ENCODE peak calls at places on chromosomes 11 and 22, in six cellular contexts. One of them, this sample, is unnamed.

GRCh38 chr11:117183724-117184349 is 5.3 kb downstream of the SIDT2 start:
- DNase-seq in GM23338: no peak
- DNase-seq in transverse colon: no peak
- DNase-seq in sigmoid colon: peak
- DNase-seq in IMR-90: no peak
- DNase-seq in AG04450: no peak
- DNase-seq in this sample: no peak

GRCh38 chr11:56624661-56625110 is 10.0 kb upstream of the OR5M1 start:
- DNase-seq in GM23338: peak
- DNase-seq in transverse colon: no peak
- DNase-seq in sigmoid colon: no peak
- DNase-seq in IMR-90: peak
- DNase-seq in AG04450: no peak
- DNase-seq in this sample: peak

GRCh38 chr22:37552560-37553163 is 7.6 kb upstream of the CDC42EP1 start:
- DNase-seq in GM23338: peak
- DNase-seq in transverse colon: peak
- DNase-seq in sigmoid colon: no peak
- DNase-seq in IMR-90: peak
- DNase-seq in AG04450: no peak
- DNase-seq in this sample: peak

GRCh38 chr11:95076416-95076815 is 9.7 kb downstream of the SRSF8 start:
- DNase-seq in GM23338: no peak
- DNase-seq in transverse colon: no peak
- DNase-seq in sigmoid colon: no peak
- DNase-seq in IMR-90: peak
- DNase-seq in AG04450: no peak
- DNase-seq in this sample: peak

GRCh38 chr11:2202900-2203439 is 31.4 kb upstream of the TH start:
- DNase-seq in GM23338: no peak
- DNase-seq in transverse colon: no peak
- DNase-seq in sigmoid colon: peak
- DNase-seq in IMR-90: no peak
- DNase-seq in AG04450: no peak
- DNase-seq in this sample: no peak

GRCh38 chr11:71572811-71573210 is 7.4 kb downstream of the KRTAP5-10 start:
- DNase-seq in GM23338: no peak
- DNase-seq in transverse colon: no peak
- DNase-seq in sigmoid colon: no peak
- DNase-seq in IMR-90: no peak
- DNase-seq in AG04450: no peak
- DNase-seq in this sample: no peak

GRCh38 chr11:96622026-96622634 is 232.3 kb downstream of the JRKL start:
- DNase-seq in GM23338: no peak
- DNase-seq in transverse colon: no peak
- DNase-seq in sigmoid colon: no peak
- DNase-seq in IMR-90: no peak
- DNase-seq in AG04450: no peak
- DNase-seq in this sample: peak

GRCh38 chr11:64659417-64660144 is 63.4 kb downstream of the NRXN2 start:
- DNase-seq in GM23338: no peak
- DNase-seq in transverse colon: no peak
- DNase-seq in sigmoid colon: no peak
- DNase-seq in IMR-90: peak
- DNase-seq in AG04450: peak
- DNase-seq in this sample: no peak

GRCh38 chr11:75365711-75366181 is 14.3 kb upstream of the ARRB1 start:
- DNase-seq in GM23338: no peak
- DNase-seq in transverse colon: no peak
- DNase-seq in sigmoid colon: no peak
- DNase-seq in IMR-90: peak
- DNase-seq in AG04450: no peak
- DNase-seq in this sample: peak

DNA sequence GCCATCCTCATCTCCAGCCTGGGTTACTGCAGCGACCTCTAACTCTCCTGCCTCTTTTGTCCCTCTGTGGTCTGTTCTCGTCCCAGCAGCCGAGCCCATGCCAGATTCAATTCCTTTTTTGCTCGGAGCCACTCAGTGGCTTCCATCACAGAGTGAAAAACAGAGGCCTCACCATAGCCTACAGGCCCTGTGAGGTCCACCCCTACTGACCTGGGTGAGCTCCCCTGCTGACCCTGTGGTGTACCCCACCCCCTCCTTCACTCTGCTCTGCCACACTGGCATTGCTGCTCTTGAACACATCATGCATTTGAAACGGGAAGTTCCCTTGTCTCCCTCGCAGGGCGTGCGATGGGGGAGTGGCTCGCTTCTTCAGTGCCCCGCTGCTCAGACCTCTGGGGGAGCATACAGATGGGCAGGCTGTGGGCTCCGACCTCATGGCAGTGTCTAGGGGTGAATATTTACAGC is 2.1 kb downstream of the AIP start:
- DNase-seq in GM23338: no peak
- DNase-seq in transverse colon: peak
- DNase-seq in sigmoid colon: peak
- DNase-seq in IMR-90: no peak
- DNase-seq in AG04450: no peak
- DNase-seq in this sample: no peak
- TF ChIP-seq CTCF in GM23338: no peak
- TF ChIP-seq CTCF in transverse colon: no peak
- TF ChIP-seq CTCF in sigmoid colon: no peak
- TF ChIP-seq CTCF in IMR-90: no peak
- TF ChIP-seq CTCF in AG04450: no peak
- TF ChIP-seq CTCF in this sample: no peak

GRCh38 chr22:41381329-41382097 is at the start of gene TEF:
- DNase-seq in GM23338: peak
- DNase-seq in transverse colon: peak
- DNase-seq in sigmoid colon: peak
- DNase-seq in IMR-90: peak
- DNase-seq in AG04450: peak
- DNase-seq in this sample: peak

GRCh38 chr22:41382610-41383009 is 868 bp downstream of the TEF start:
- DNase-seq in GM23338: no peak
- DNase-seq in transverse colon: no peak
- DNase-seq in sigmoid colon: no peak
- DNase-seq in IMR-90: no peak
- DNase-seq in AG04450: no peak
- DNase-seq in this sample: no peak

GRCh38 chr22:41382098-41382578 is 396 bp downstream of the TEF start:
- DNase-seq in GM23338: peak
- DNase-seq in transverse colon: peak
- DNase-seq in sigmoid colon: peak
- DNase-seq in IMR-90: no peak
- DNase-seq in AG04450: no peak
- DNase-seq in this sample: no peak

GRCh38 chr22:41380993-41381328 is 781 bp upstream of the TEF start:
- DNase-seq in GM23338: no peak
- DNase-seq in transverse colon: peak
- DNase-seq in sigmoid colon: peak
- DNase-seq in IMR-90: peak
- DNase-seq in AG04450: peak
- DNase-seq in this sample: peak

DNA sequence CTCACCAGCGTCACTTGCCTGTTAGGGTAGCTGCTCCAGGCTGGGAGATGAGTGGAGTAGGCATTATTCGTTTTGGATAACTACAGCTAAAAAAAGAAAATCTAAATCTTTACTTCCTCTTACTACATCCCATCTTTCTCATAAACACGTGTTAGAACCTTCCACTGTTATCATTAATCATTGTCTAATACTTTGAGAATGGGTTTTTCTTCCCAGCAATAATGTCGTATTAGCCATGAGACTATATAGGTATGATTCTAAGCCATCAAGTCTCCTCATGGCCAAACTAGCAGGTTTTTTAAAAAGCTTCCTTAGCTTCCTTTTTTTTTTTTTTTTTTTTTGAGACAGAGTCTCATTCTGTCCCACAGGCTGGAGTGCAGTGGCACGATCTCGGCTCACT is 3.9 kb upstream of the TEF start:
- DNase-seq in GM23338: no peak
- DNase-seq in transverse colon: no peak
- DNase-seq in sigmoid colon: no peak
- DNase-seq in IMR-90: no peak
- DNase-seq in AG04450: no peak
- DNase-seq in this sample: no peak
- H3K27ac ChIP-seq in GM23338: no peak
- H3K27ac ChIP-seq in transverse colon: no peak
- H3K27ac ChIP-seq in sigmoid colon: peak
- H3K27ac ChIP-seq in IMR-90: no peak
- H3K27ac ChIP-seq in AG04450: no peak
- H3K27ac ChIP-seq in this sample: no peak

GRCh38 chr22:27800250-27801131 is 1.1 kb downstream of the MN1 start:
- DNase-seq in GM23338: no peak
- DNase-seq in transverse colon: no peak
- DNase-seq in sigmoid colon: no peak
- DNase-seq in IMR-90: no peak
- DNase-seq in AG04450: no peak
- DNase-seq in this sample: peak
- H3K4me3 ChIP-seq in GM23338: peak
- H3K4me3 ChIP-seq in transverse colon: peak
- H3K4me3 ChIP-seq in sigmoid colon: peak
- H3K4me3 ChIP-seq in IMR-90: peak
- H3K4me3 ChIP-seq in AG04450: peak
- H3K4me3 ChIP-seq in this sample: peak

DNA sequence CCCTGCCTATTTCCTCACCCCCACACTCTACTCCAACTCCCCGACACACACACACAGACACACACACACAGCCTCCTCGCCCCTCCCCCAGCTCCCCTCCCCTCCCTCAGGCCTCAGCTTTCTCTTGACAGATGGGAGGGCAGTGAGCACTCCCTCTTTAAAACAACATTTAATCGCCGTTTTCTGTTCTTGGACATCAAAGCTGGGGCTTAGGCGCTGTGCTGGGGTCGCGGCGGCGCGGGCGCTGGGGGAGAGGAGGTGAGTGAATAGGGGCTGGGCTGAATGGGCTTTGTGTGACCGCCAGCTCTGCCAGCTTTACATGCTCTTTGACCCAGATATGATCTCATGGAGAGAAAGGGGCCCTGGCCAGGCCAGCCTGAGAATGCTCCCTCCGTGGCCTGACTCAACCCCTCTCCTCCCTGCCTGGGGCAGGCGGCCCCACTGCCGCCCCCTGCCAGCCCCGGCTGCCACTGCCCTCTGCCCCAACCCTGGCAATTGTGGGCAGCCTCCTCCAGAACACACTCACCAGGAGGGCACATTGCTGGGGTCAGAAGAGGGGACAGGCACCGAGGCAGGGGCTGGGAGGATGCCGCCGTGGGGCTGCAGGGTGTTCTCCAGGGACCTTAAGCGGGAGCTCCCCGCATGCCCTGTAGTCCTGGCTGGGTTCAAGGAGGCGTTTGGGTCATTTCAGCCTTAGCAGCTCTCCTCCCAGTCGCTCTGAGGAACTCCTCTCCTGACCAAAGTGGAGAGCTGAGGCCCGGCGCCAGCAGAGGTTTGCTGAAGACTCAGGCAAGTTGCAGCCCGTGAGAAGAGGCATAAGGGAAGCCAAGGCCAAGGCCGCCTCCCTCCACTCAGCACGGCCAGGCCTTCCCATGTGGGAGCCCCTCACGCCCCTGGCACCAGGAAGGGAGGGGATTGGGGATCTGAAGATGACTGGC is 38.3 kb upstream of the NNMT start:
- DNase-seq in GM23338: peak
- DNase-seq in transverse colon: no peak
- DNase-seq in sigmoid colon: peak
- DNase-seq in IMR-90: no peak
- DNase-seq in AG04450: no peak
- DNase-seq in this sample: peak
- TF ChIP-seq CTCF in GM23338: peak
- TF ChIP-seq CTCF in transverse colon: no peak
- TF ChIP-seq CTCF in sigmoid colon: no peak
- TF ChIP-seq CTCF in IMR-90: no peak
- TF ChIP-seq CTCF in AG04450: no peak
- TF ChIP-seq CTCF in this sample: peak

DNA sequence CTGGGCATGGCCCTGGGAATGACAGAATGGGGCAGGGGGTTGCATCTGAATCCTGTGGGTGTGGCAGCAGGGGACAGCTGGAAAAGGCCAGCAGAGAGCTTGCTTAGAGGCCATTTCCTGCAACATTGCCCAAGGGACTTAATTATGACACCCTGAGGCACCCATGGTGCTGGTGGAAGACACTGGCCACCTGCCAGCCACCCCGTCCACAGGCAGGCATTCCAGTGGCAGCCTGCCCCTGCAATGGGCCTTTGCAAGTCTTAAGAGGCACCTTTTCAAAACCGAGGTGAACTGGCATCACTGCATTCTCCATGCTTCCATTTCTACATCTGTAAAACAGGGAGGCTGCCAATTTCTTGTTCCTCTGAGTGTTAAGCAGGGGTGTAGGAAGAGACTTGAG is 21.6 kb upstream of the SUSD2 start:
- DNase-seq in GM23338: no peak
- DNase-seq in transverse colon: no peak
- DNase-seq in sigmoid colon: no peak
- DNase-seq in IMR-90: no peak
- DNase-seq in AG04450: no peak
- DNase-seq in this sample: no peak
- H3K27ac ChIP-seq in GM23338: no peak
- H3K27ac ChIP-seq in transverse colon: no peak
- H3K27ac ChIP-seq in sigmoid colon: peak
- H3K27ac ChIP-seq in IMR-90: no peak
- H3K27ac ChIP-seq in AG04450: no peak
- H3K27ac ChIP-seq in this sample: no peak

DNA sequence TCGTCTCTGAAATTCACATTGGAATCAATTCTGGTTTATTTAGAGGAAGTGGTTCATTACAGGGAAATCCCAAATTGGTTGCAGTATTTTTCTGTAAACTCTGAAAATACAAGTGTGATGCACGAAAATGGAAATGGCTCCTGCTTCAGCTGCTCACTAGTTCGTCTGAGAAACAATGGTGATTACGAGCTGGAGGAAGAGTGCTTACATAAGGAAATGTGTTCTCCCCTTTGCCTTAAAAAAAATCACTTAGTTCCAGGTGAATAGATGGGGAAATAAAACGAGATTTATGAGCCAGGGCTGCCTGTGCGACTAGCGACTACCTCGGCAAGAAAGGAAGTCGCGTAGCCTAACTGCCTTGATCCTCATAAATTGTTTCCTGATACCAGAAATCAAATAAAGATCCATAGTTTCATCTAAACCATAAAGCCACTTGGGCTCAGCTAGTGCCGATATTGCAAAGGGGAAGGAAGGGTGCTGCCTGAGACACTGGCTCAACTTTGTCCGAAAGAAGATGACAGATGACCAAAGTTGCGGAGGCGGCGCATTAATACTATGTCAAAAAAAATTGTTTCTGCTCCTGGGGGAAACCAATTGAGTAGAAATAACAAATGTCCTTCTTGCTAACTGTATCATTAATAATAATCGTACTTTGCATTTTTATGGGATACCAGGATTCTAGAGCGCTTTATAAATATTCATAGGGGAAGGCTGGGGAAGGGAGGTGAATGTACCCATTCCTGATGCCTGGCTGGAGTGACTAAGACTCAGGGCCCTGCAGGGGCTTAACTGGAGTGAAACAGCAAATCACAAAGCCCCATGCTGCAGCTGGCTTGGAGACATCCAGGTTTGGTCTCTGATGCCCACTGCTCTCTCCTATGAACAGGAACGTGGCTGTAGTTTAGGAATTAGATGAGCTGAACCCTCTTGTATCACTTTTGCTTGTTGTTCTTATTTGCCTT is 185.7 kb downstream of the BLID start:
- DNase-seq in GM23338: peak
- DNase-seq in transverse colon: no peak
- DNase-seq in sigmoid colon: no peak
- DNase-seq in IMR-90: peak
- DNase-seq in AG04450: no peak
- DNase-seq in this sample: peak
- H3K4me3 ChIP-seq in GM23338: peak
- H3K4me3 ChIP-seq in transverse colon: peak
- H3K4me3 ChIP-seq in sigmoid colon: peak
- H3K4me3 ChIP-seq in IMR-90: no peak
- H3K4me3 ChIP-seq in AG04450: peak
- H3K4me3 ChIP-seq in this sample: peak